ENCODE peak calls at places on chromosomes 16 and 17, in five cellular contexts. L is GM12878, S is H1, A is HepG2, K is K562. V is an unnamed sample.

GRCh38 chr16:12906271-12906670 is 4.9 kb downstream of the SHISA9 start:
- DNase-seq in L (no peak), S (no peak), A (no peak), K (no peak), V (no peak)

GRCh38 chr17:63140255-63140654 is 174.2 kb downstream of the TANC2 start:
- DNase-seq in L (peak), S (no peak), A (no peak), K (no peak), V (no peak)

GRCh38 chr16:49491736-49492089 is 118.1 kb downstream of the C16orf78 start:
- DNase-seq in L (no peak), S (no peak), A (no peak), K (no peak), V (no peak)

GRCh38 chr16:30351586-30352419 is 3.3 kb downstream of the CD2BP2 start:
- DNase-seq in L (no peak), S (no peak), A (no peak), K (no peak), V (no peak)

GRCh38 chr17:32386844-32387243 is 36.9 kb downstream of the ZNF207 start:
- DNase-seq in L (no peak), S (no peak), A (no peak), K (no peak), V (no peak)

GRCh38 chr17:28346746-28347246 is 10.5 kb downstream of the POLDIP2 start:
- DNase-seq in L (no peak), S (no peak), A (peak), K (peak), V (peak)

GRCh38 chr16:50266337-50267091 is at the start of gene ADCY7:
- DNase-seq in L (no peak), S (no peak), A (no peak), K (peak), V (peak)

GRCh38 chr16:51310159-51310558 is 159.1 kb upstream of the SALL1 start:
- DNase-seq in L (no peak), S (no peak), A (no peak), K (no peak), V (no peak)

GRCh38 chr16:30934827-30935557 is 11.6 kb downstream of the FBXL19 start:
- DNase-seq in L (no peak), S (peak), A (peak), K (peak), V (peak)

GRCh38 chr16:50081428-50082018 is 15.8 kb downstream of the HEATR3 start:
- DNase-seq in L (no peak), S (no peak), A (no peak), K (no peak), V (no peak)

GRCh38 chr16:51144203-51144602 is 6.9 kb downstream of the SALL1 start:
- DNase-seq in L (no peak), S (no peak), A (no peak), K (no peak), V (no peak)

GRCh38 chr17:82407255-82407654 is 10.9 kb upstream of the HEXD start:
- DNase-seq in L (no peak), S (no peak), A (no peak), K (no peak), V (no peak)

GRCh38 chr17:48113201-48113676 is 5.7 kb downstream of the SNX11 start:
- DNase-seq in L (peak), S (no peak), A (no peak), K (no peak), V (no peak)

GRCh38 chr16:18855196-18855595 is 53.8 kb upstream of the ARL6IP1 start:
- DNase-seq in L (no peak), S (no peak), A (no peak), K (no peak), V (no peak)

GRCh38 chr17:62653002-62653830 is 25.7 kb downstream of the MRC2 start:
- DNase-seq in L (peak), S (peak), A (no peak), K (peak), V (peak)

GRCh38 chr16:46649571-46649970 is 28.4 kb upstream of the SHCBP1 start:
- DNase-seq in L (no peak), S (no peak), A (no peak), K (no peak), V (no peak)

GRCh38 chr17:20273741-20274500 is 193.4 kb downstream of the LGALS9B start:
- DNase-seq in L (no peak), S (no peak), A (no peak), K (no peak), V (no peak)

GRCh38 chr17:45857977-45858708 is 13.5 kb downstream of the SPPL2C start:
- DNase-seq in L (no peak), S (peak), A (peak), K (peak), V (no peak)

GRCh38 chr17:561118-561517 is 153.5 kb downstream of the VPS53 start:
- DNase-seq in L (no peak), S (no peak), A (no peak), K (no peak), V (no peak)

GRCh38 chr16:66910175-66910940 is 8.3 kb downstream of the CDH16 start:
- DNase-seq in L (no peak), S (no peak), A (no peak), K (no peak), V (no peak)

GRCh38 chr16:28875134-28876015 is 2.9 kb upstream of the ATP2A1 start:
- DNase-seq in L (no peak), S (no peak), A (no peak), K (no peak), V (no peak)

GRCh38 chr16:83136924-83137323 is 510.2 kb downstream of the CDH13 start:
- DNase-seq in L (no peak), S (no peak), A (no peak), K (no peak), V (no peak)

GRCh38 chr17:76107507-76107906 is 3.9 kb upstream of the EXOC7 start:
- DNase-seq in L (no peak), S (no peak), A (peak), K (no peak), V (peak)

GRCh38 chr17:57186231-57187019 is 69.9 kb upstream of the MSI2 start:
- DNase-seq in L (no peak), S (no peak), A (no peak), K (no peak), V (no peak)

GRCh38 chr17:251531-251930 is 70.1 kb upstream of the DOC2B start:
- DNase-seq in L (no peak), S (peak), A (no peak), K (no peak), V (no peak)

GRCh38 chr17:73031472-73031871 is 61.0 kb downstream of the SLC39A11 start:
- DNase-seq in L (no peak), S (no peak), A (no peak), K (no peak), V (no peak)

GRCh38 chr17:28646039-28646754 is 1.2 kb upstream of the BLTP2 start:
- DNase-seq in L (no peak), S (no peak), A (no peak), K (no peak), V (no peak)

GRCh38 chr16:30018731-30019158 is 4.3 kb upstream of the C16orf92 start:
- DNase-seq in L (no peak), S (no peak), A (no peak), K (no peak), V (no peak)

GRCh38 chr16:66035096-66035495 is 331.4 kb upstream of the CDH5 start:
- DNase-seq in L (no peak), S (no peak), A (no peak), K (no peak), V (no peak)

GRCh38 chr16:13269905-13270528 is 368.6 kb downstream of the SHISA9 start:
- DNase-seq in L (no peak), S (no peak), A (peak), K (no peak), V (no peak)

GRCh38 chr17:34447406-34447805 is 84.4 kb upstream of the CCL1 start:
- DNase-seq in L (no peak), S (no peak), A (no peak), K (no peak), V (no peak)

DNA sequence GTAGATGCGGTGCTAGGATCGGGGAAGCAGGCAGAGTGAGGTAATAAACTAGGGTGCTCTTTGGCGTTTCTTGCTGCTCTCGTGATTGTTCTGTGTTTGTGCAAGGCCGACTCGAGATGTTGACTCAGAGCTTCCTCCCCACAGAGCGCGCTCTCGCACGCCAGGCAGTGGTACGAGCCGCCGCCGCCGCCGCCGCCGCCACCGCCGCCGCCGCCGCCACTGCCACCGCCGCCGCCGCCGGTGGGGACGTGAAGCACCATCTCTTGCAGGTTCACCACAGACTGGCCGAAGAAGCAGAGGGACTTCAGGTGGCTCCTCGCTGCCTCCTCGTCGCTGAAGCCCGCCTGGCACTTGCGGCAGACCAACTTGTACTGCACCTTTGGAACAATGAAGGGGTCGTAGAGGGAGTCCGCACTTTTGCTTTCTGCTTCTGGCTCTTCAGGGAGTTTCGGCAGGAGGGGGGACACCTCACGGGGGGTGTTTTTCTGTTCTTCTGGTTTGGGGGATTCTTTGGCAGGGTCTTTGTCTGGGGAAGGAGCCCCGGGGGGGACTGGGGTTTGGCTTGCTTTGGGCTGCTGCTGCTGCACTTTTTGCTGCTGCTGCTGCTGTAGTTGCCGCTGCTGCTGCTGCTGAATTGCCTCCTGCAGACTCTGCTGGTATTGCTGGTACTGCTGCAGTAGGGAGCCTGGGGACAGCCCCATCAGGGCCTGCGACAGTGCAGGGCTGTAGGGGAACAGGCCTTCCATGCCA is 260.2 kb downstream of the ZFHX3 start:
- DNase-seq in L (peak), S (peak), A (no peak), K (no peak), V (no peak)
- TF ChIP-seq SIN3A in L (no peak), S (no peak), A (no peak), K (no peak), V (no peak)

GRCh38 chr17:37170881-37171460 is 204.8 kb upstream of the C17orf78 start:
- DNase-seq in L (no peak), S (no peak), A (no peak), K (no peak), V (no peak)
- H3K9ac ChIP-seq in L (no peak), S (no peak), A (no peak), K (no peak), V (no peak)

DNA sequence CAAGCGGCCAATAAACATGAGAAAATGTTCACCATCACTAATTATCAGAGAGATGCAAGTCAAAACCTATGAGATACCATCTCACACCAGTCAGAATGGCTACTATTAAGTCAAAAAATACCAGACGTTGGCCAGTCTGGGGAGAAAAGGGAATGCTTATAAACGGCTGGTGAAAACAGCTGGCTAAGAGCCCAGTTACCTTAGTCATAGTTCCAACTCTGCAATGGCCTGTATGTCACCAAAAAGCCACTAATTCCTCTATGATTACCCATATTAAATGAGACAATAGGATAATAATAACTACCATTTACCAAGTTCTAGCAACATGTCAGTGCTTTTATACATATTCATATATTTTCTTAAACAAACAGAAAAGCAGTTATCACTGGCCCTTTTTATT is 42.9 kb upstream of the CDRT4 start:
- DNase-seq in L (no peak), S (no peak), A (no peak), K (no peak), V (no peak)
- TF ChIP-seq TAF1 in L (no peak), S (no peak), A (no peak), K (no peak), V (no peak)

GRCh38 chr16:84568066-84568465 is 49.8 kb downstream of the COTL1 start:
- DNase-seq in L (no peak), S (no peak), A (no peak), K (no peak), V (no peak)
- TF ChIP-seq SIN3A in L (no peak), S (no peak), A (no peak), K (no peak), V (no peak)

DNA sequence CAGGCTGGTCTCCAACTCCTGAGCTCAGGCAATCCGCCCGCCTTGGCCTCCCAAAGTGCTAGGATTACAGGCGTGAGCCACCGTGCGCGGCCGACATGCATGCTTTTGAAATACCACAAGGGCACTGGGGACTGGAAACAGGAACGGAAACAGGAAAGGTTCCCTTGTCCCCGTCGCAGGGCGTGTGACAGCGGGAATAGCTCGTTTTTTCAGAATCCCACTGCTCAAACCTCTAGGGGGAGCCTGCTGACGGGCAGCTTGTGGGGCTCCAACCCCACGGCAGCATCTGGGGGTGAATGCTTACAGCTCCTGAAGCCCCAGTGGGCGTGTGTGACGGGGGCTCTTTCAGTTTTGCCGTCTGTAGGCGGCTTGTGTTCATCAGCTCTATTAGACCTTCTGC is 18.8 kb upstream of the ASGR2 start:
- DNase-seq in L (peak), S (no peak), A (peak), K (peak), V (peak)
- H3K9ac ChIP-seq in L (peak), S (peak), A (no peak), K (no peak), V (no peak)

GRCh38 chr16:26413780-26414179 is 652.9 kb upstream of the C16orf82 start:
- DNase-seq in L (no peak), S (no peak), A (no peak), K (no peak), V (no peak)
- TF ChIP-seq TAF1 in L (no peak), S (no peak), A (no peak), K (no peak), V (no peak)